ENCODE peak calls at places on chromosomes 11 and 22, in five cellular contexts. F is breast epithelium, L is ovary, R is heart left ventricle, Q is MM.1S. U is an unnamed sample.

GRCh38 chr22:49535527-49536125 is 292.0 kb downstream of the BRD1 start:
- DNase-seq in F (no peak), L (no peak), R (no peak), Q (no peak), U (no peak)

GRCh38 chr11:45560153-45560934 is 105.1 kb downstream of the CHST1 start:
- DNase-seq in F (no peak), L (no peak), R (no peak), Q (no peak), U (no peak)

GRCh38 chr11:12185914-12186313 is 75.5 kb downstream of the MICAL2 start:
- DNase-seq in F (no peak), L (no peak), R (no peak), Q (no peak), U (no peak)

GRCh38 chr22:31089101-31090100 is 8.3 kb downstream of the SMTN start:
- DNase-seq in F (no peak), L (no peak), R (peak; percentile 58), Q (peak; percentile 33), U (peak; percentile 54)

GRCh38 chr11:134443246-134443645 is 31.2 kb upstream of the B3GAT1 start:
- DNase-seq in F (no peak), L (no peak), R (no peak), Q (no peak), U (no peak)

GRCh38 chr11:128888034-128888985 is 2.8 kb upstream of the KCNJ5 start:
- DNase-seq in F (no peak), L (no peak), R (no peak), Q (no peak), U (no peak)

GRCh38 chr22:37726240-37726887 is 29.5 kb downstream of the TRIOBP start:
- DNase-seq in F (no peak), L (peak; percentile 16), R (no peak), Q (no peak), U (no peak)

GRCh38 chr11:89182773-89183172 is 5.1 kb downstream of the TYR start:
- DNase-seq in F (no peak), L (no peak), R (no peak), Q (no peak), U (no peak)

GRCh38 chr11:3208272-3208671 is 10.3 kb downstream of the MRGPRG start:
- DNase-seq in F (no peak), L (no peak), R (peak; percentile 18), Q (no peak), U (peak; percentile 4)

GRCh38 chr11:70087446-70088167 is 9.5 kb downstream of the ANO1 start:
- DNase-seq in F (no peak), L (no peak), R (no peak), Q (no peak), U (no peak)

GRCh38 chr11:74460481-74461154 is 6.7 kb downstream of the KCNE3 start:
- DNase-seq in F (no peak), L (no peak), R (no peak), Q (no peak), U (no peak)

GRCh38 chr11:83156996-83157754 is at the start of gene PCF11:
- DNase-seq in F (no peak), L (no peak), R (no peak), Q (no peak), U (peak; percentile 99)

GRCh38 chr11:7840580-7840979 is 43.8 kb upstream of the OR5P2 start:
- DNase-seq in F (no peak), L (no peak), R (no peak), Q (no peak), U (no peak)

GRCh38 chr11:105881027-105881426 is 141.0 kb downstream of the MSANTD4 start:
- DNase-seq in F (no peak), L (no peak), R (no peak), Q (no peak), U (no peak)

GRCh38 chr11:125242141-125242780 is 77.7 kb downstream of the PKNOX2 start:
- DNase-seq in F (no peak), L (no peak), R (no peak), Q (no peak), U (no peak)

GRCh38 chr22:35367331-35367886 is 13.5 kb upstream of the HMOX1 start:
- DNase-seq in F (no peak), L (no peak), R (no peak), Q (no peak), U (no peak)

GRCh38 chr22:36460202-36460601 is 21.2 kb downstream of the TXN2 start:
- DNase-seq in F (no peak), L (no peak), R (no peak), Q (no peak), U (no peak)

GRCh38 chr22:24578355-24579241 is 14.3 kb downstream of the LRRC75B start:
- DNase-seq in F (no peak), L (no peak), R (no peak), Q (no peak), U (peak; percentile 71)

GRCh38 chr11:47518212-47518959 is 34.5 kb downstream of the CELF1 start:
- DNase-seq in F (no peak), L (no peak), R (no peak), Q (no peak), U (no peak)
- H3K4me3 ChIP-seq in F (no peak overlapping the region), L (no peak overlapping the region), R (no peak overlapping the region), Q (no peak overlapping the region), U (no peak overlapping the region)

GRCh38 chr11:57499983-57500461 is 15.5 kb downstream of the SLC43A1 start:
- DNase-seq in F (no peak), L (no peak), R (no peak), Q (no peak), U (no peak)

GRCh38 chr11:57500526-57500925 is 15.0 kb downstream of the SLC43A1 start:
- DNase-seq in F (no peak), L (peak; percentile 20), R (peak; percentile 32), Q (no peak), U (no peak)

GRCh38 chr11:57498540-57498939 is 17.0 kb downstream of the SLC43A1 start:
- DNase-seq in F (no peak), L (no peak), R (no peak), Q (no peak), U (no peak)

GRCh38 chr11:57500926-57501325 is 14.6 kb downstream of the SLC43A1 start:
- DNase-seq in F (no peak), L (no peak), R (no peak), Q (no peak), U (no peak)

DNA sequence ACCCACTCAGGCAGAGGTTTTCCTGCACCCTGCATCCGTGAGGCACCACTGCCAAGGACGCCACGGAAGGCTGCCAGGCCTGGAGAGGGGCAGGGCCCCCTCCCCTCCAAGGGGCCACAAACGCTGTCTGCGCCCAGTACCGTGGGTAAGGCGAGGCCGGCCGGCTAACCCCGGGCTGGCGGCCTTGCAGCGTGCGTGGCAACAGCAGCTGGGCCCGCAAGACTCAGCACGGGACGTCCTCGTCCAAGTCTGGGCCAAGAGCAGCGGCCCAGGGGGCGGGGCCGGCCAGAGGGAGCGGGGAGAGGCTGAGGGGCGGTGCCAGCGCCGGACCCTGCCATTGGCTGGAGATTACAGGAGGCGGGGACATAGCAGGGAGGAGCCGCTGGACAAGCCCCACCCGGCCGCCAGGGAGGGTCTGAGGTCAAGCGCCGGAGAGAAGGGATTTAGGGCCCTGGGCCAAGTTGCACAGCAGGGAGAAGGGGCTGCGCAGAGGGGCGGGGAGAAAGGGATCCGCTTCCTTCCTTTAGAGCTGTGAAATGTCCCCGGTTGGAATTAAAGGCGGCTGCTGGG is 16.0 kb downstream of the SLC43A1 start:
- DNase-seq in F (peak; percentile 87), L (peak; percentile 99), R (peak; percentile 98), Q (peak; percentile 73), U (peak; percentile 98)
- H3K4me3 ChIP-seq in F (peak overlapping the region; percentile 58), L (peak overlapping the region; percentile 35), R (peak overlapping the region; percentile 27), Q (peak overlapping the region; percentile 28), U (no peak overlapping the region)

DNA sequence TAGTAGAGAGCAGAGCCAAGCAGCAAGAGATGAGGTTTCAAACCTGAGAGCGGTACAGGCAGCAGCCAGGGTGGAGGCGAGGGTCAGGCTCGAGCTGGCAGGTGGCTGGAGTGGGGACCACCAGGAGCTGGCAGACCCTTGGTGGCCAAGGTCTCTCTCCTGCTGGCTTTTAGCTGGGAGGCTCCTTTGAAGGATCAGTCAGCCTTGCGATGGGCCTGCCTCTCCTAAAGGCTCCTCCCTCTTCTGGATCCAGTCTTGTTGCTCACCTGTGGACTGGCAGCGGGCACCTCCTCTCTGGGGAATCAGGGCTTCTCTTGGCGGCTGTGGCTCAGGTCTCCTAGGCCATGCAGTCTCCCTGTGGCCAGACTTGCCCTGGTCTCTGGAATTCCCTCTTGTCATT is 24.8 kb downstream of the TPST2 start:
- DNase-seq in F (no peak), L (no peak), R (no peak), Q (no peak), U (no peak)
- H3K4me3 ChIP-seq in F (no peak overlapping the region), L (no peak overlapping the region), R (no peak overlapping the region), Q (no peak overlapping the region), U (no peak overlapping the region)

GRCh38 chr11:72239296-72239848 is 4.6 kb downstream of the PHOX2A start:
- DNase-seq in F (no peak), L (peak; percentile 61), R (peak; percentile 80), Q (no peak), U (peak; percentile 55)
- H3K4me3 ChIP-seq in F (peak overlapping the region; percentile 73), L (peak overlapping the region; percentile 25), R (peak overlapping the region; percentile 33), Q (no peak overlapping the region), U (no peak overlapping the region)